ENCODE peak calls at places on chromosomes 2 and 18, in eight cellular contexts. X, S, J, F, G, D, V and T are unnamed samples.

GRCh38 chr2:235605999-235606715 is 112.3 kb downstream of the AGAP1 start:
- DNase-seq in S (no peak), J (no peak), V (no peak), G (no peak), X (no peak), D (no peak), F (no peak), T (peak; percentile 47)

GRCh38 chr2:146940016-146940685 is 904.7 kb upstream of the ACVR2A start:
- DNase-seq in V (no peak), F (no peak), G (no peak), S (no peak), X (no peak), J (no peak), D (no peak), T (no peak)

GRCh38 chr2:182448371-182448770 is 21.5 kb upstream of the PDE1A start:
- DNase-seq in F (no peak), D (no peak), G (no peak), V (no peak), J (no peak), S (no peak), X (no peak), T (no peak)

GRCh38 chr2:168734199-168734746 is 68.2 kb upstream of the NOSTRIN start:
- DNase-seq in X (no peak), V (no peak), G (peak; percentile 43), J (no peak), F (no peak), D (no peak), S (no peak), T (no peak)

GRCh38 chr2:225597911-225598310 is 198.4 kb downstream of the NYAP2 start:
- DNase-seq in J (no peak), F (no peak), D (no peak), X (no peak), G (no peak), S (no peak), V (no peak), T (no peak)

GRCh38 chr2:239817011-239817490 is 208.1 kb downstream of the NDUFA10 start:
- DNase-seq in G (peak; percentile 7), J (peak; percentile 9), F (no peak), S (no peak), X (no peak), V (no peak), D (no peak), T (no peak)

GRCh38 chr18:43485565-43485964 is 208.3 kb upstream of the SYT4 start:
- DNase-seq in V (no peak), S (no peak), J (no peak), F (no peak), G (no peak), X (no peak), D (no peak), T (no peak)

GRCh38 chr18:37465922-37466321 is 99.7 kb downstream of the CELF4 start:
- DNase-seq in S (no peak), X (no peak), F (no peak), J (no peak), V (no peak), G (no peak), D (no peak), T (no peak)

GRCh38 chr2:12606472-12607000 is 110.2 kb upstream of the TRIB2 start:
- DNase-seq in J (no peak), G (no peak), V (no peak), F (no peak), D (peak; percentile 17), X (peak; percentile 48), S (no peak), T (no peak)

GRCh38 chr18:13562494-13563029 is 163.8 kb downstream of the FAM210A start:
- DNase-seq in G (no peak), X (no peak), D (no peak), V (no peak), S (no peak), F (peak; percentile 68), J (no peak), T (no peak)

GRCh38 chr2:186941853-186942252 is 92.9 kb upstream of the ZSWIM2 start:
- DNase-seq in J (no peak), V (no peak), F (no peak), S (no peak), X (no peak), D (no peak), G (no peak), T (no peak)

GRCh38 chr2:218028562-218029348 is 26.0 kb upstream of the TNS1 start:
- DNase-seq in G (no peak), X (no peak), J (peak; percentile 15), F (no peak), S (no peak), D (peak; percentile 6), V (peak; percentile 25), T (no peak)

GRCh38 chr2:218995972-218996644 is 2.9 kb upstream of the CRYBA2 start:
- DNase-seq in D (peak; percentile 74), F (peak; percentile 92), V (peak; percentile 82), X (peak; percentile 71), S (peak; percentile 93), G (peak; percentile 84), J (peak; percentile 94), T (peak; percentile 58)

GRCh38 chr2:181578829-181579228 is 78.1 kb downstream of the CERKL start:
- DNase-seq in D (no peak), F (no peak), V (no peak), S (no peak), J (no peak), X (no peak), G (no peak), T (no peak)

GRCh38 chr2:96866986-96867755 is 2.7 kb downstream of the SEMA4C start:
- DNase-seq in X (no peak), S (peak; percentile 75), D (no peak), J (no peak), V (no peak), F (no peak), G (no peak), T (no peak)
- H3K4me3 ChIP-seq in X (peak overlapping the region; percentile 87), S (peak overlapping the region; percentile 67), D (peak overlapping the region; percentile 100), J (no peak overlapping the region), V (peak overlapping the region; percentile 83), F (peak overlapping the region; percentile 97), G (peak overlapping the region; percentile 100), T (peak overlapping the region; percentile 83)

DNA sequence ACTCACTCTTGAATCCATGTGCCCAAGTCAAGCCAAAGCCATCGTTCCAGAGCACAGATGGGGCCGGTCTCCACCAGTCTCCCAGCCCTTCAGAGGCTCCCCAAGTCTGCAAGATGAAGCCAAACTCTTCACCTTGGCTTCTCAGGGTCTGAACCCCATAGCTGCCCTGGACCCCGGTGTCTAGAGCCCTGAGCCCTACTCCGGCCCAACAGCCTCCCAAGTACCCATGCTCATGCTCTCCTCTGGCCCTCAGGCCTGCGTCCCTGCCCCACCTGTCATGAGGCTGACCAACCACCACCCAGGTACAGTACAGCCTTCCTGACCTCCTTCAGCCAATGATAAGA is 46.0 kb downstream of the ZNF516 start:
- DNase-seq in S (no peak), V (peak; percentile 34), D (no peak), F (peak; percentile 20), X (no peak), J (peak; percentile 19), G (peak; percentile 9), T (no peak)
- H3K4me1 ChIP-seq in S (peaks cover 84% of the 10 kb centered on the region), V (peaks cover 25% of the 10 kb centered on the region), D (peaks cover 13% of the 10 kb centered on the region), F (peaks cover 45% of the 10 kb centered on the region), X (peaks cover 62% of the 10 kb centered on the region), J (peaks cover 47% of the 10 kb centered on the region), G (peaks cover 85% of the 10 kb centered on the region), T (peaks cover 4% of the 10 kb centered on the region)

DNA sequence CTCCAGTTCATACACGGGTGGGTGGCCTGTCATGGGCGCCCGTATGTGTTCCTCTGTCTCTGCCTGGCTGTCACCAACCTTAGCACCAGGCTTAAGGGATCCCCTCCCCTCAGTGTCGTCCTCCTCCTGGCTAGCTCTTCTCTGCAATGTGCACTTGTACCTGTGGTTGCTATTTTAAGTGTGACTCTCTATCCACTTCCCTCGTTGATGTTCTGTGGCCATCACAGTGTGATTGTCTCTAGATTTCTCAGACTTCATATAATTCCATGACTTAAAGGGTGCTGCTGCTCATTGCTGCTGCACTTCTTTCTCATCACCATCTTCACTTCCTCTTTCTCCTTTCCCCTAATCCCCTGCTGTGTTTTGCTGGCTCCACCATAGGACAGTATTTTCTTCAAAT is 143.4 kb downstream of the EML6 start:
- DNase-seq in D (no peak), S (peak; percentile 77), F (no peak), V (no peak), X (no peak), G (no peak), J (no peak), T (no peak)
- H3K4me3 ChIP-seq in D (no peak overlapping the region), S (peak overlapping the region; percentile 42), F (no peak overlapping the region), V (no peak overlapping the region), X (no peak overlapping the region), G (no peak overlapping the region), J (no peak overlapping the region), T (no peak overlapping the region)

GRCh38 chr2:48440103-48440390 is 89.9 kb upstream of the STON1 start:
- DNase-seq in X (no peak), D (no peak), V (no peak), J (no peak), S (no peak), G (no peak), F (no peak), T (no peak)
- H3K4me1 ChIP-seq in X (no peaks in the 10 kb centered on the region), D (no peaks in the 10 kb centered on the region), V (peaks cover 22% of the 10 kb centered on the region), J (peaks cover 3% of the 10 kb centered on the region), S (peaks cover 52% of the 10 kb centered on the region), G (peaks cover 18% of the 10 kb centered on the region), F (peaks cover 21% of the 10 kb centered on the region), T (no peaks in the 10 kb centered on the region)

GRCh38 chr2:156944871-156945270 is 312.6 kb upstream of the GALNT5 start:
- DNase-seq in D (no peak), J (no peak), V (no peak), X (no peak), S (no peak), G (no peak), F (no peak), T (no peak)
- H3K4me3 ChIP-seq in D (no peak overlapping the region), J (no peak overlapping the region), V (no peak overlapping the region), X (no peak overlapping the region), S (no peak overlapping the region), G (no peak overlapping the region), F (no peak overlapping the region), T (no peak overlapping the region)

GRCh38 chr2:45748239-45748638 is 96.8 kb downstream of the PRKCE start:
- DNase-seq in X (peak; percentile 33), F (no peak), D (no peak), G (no peak), V (no peak), S (no peak), J (no peak), T (no peak)
- H3K4me1 ChIP-seq in X (peaks cover 8% of the 10 kb centered on the region), F (peaks cover 4% of the 10 kb centered on the region), D (no peaks in the 10 kb centered on the region), G (peaks cover 24% of the 10 kb centered on the region), V (no peaks in the 10 kb centered on the region), S (peaks cover 35% of the 10 kb centered on the region), J (no peaks in the 10 kb centered on the region), T (no peaks in the 10 kb centered on the region)